ENCODE peak calls at places on chromosomes 2 and 18, in ten cellular contexts. M is HT1080, O is LHCN-M2, U is lower leg skin, A is left ventricle myocardium inferior, Z is lower lobe of right lung, R is endodermal cell, X is AG08396, I is astrocyte of the cerebellum, H is Calu3. G is an unnamed sample.

GRCh38 chr2:88831792-88832248 is 140.3 kb downstream of the RPIA start:
- DNase-seq in O (peak; percentile 20), U (no peak), I (no peak), X (peak; percentile 35), H (peak; percentile 77), R (peak; percentile 69), Z (peak; percentile 79), M (peak; percentile 28), A (peak; percentile 33), G (no peak)

GRCh38 chr2:88711331-88711730 is 19.9 kb downstream of the RPIA start:
- DNase-seq in M (no peak), R (no peak), O (no peak), Z (no peak), U (no peak), I (no peak), A (no peak), X (no peak), H (no peak), G (no peak)

GRCh38 chr18:67583621-67584020 is 67.1 kb upstream of the DSEL start:
- DNase-seq in X (peak; percentile 5), U (no peak), H (no peak), R (no peak), Z (no peak), O (no peak), M (no peak), I (no peak), A (no peak), G (no peak)

GRCh38 chr18:45054595-45054994 is 373.9 kb downstream of the SETBP1 start:
- DNase-seq in A (no peak), O (no peak), H (no peak), R (no peak), I (no peak), M (no peak), U (no peak), Z (no peak), X (no peak), G (no peak)

GRCh38 chr2:28752608-28752984 is 966 bp downstream of the PPP1CB start:
- DNase-seq in O (no peak), M (no peak), Z (no peak), R (no peak), A (no peak), I (no peak), H (no peak), U (no peak), X (no peak), G (no peak)

GRCh38 chr18:22314406-22314805 is 103.3 kb downstream of the CTAGE1 start:
- DNase-seq in O (no peak), R (no peak), I (peak; percentile 37), Z (no peak), M (peak; percentile 31), H (no peak), U (no peak), A (no peak), X (peak; percentile 74), G (no peak)

GRCh38 chr18:11040823-11041712 is 108.3 kb downstream of the PIEZO2 start:
- DNase-seq in R (peak; percentile 86), U (no peak), I (peak; percentile 50), O (peak; percentile 73), H (peak; percentile 69), Z (no peak), M (no peak), A (no peak), X (peak; percentile 65), G (peak; percentile 42)

GRCh38 chr18:45879681-45880655 is 54.5 kb downstream of the SIGLEC15 start:
- DNase-seq in O (peak; percentile 63), Z (peak; percentile 77), A (peak; percentile 60), I (peak; percentile 43), R (peak; percentile 95), X (peak; percentile 80), H (peak; percentile 78), U (peak; percentile 91), M (peak; percentile 79), G (peak; percentile 62)

GRCh38 chr2:72988041-72988440 is 70.7 kb downstream of the EMX1 start:
- DNase-seq in U (no peak), H (no peak), R (no peak), Z (peak; percentile 28), A (no peak), I (no peak), O (no peak), X (no peak), M (no peak), G (no peak)

GRCh38 chr2:196088209-196088608 is 19.6 kb upstream of the DNAH7 start:
- DNase-seq in U (no peak), O (peak; percentile 71), R (no peak), H (no peak), X (no peak), M (no peak), Z (no peak), I (no peak), A (no peak), G (no peak)

GRCh38 chr18:32372381-32373061 is 98.2 kb downstream of the GAREM1 start:
- DNase-seq in Z (no peak), U (no peak), M (no peak), I (no peak), H (peak; percentile 93), O (peak; percentile 12), X (no peak), R (no peak), A (no peak), G (no peak)

GRCh38 chr2:25419678-25420242 is 78.0 kb upstream of the DNMT3A start:
- DNase-seq in O (no peak), X (no peak), A (no peak), Z (no peak), R (no peak), U (no peak), H (no peak), M (no peak), I (no peak), G (no peak)

G was measured in frontal cortex.